ENCODE peak calls at places on chromosomes 2 and 18, in seven cellular contexts. B is HT1080; P is uterus; R is islet precursor cell; V is effector memory CD8-positive, alpha-beta T cell; U is HepG2; D is NCI-H524 treated with DMSO at 0.1 percent for 48 hours. W is an unnamed sample.

GRCh38 chr2:56682397-56682760 is 498.6 kb downstream of the CCDC85A start:
- DNase-seq in V (no peak), R (no peak), U (no peak), D (no peak), P (no peak), B (no peak), W (no peak)

GRCh38 chr2:28915939-28916338 is 21.5 kb downstream of the WDR43 start:
- DNase-seq in V (no peak), D (no peak), B (no peak), P (no peak), R (no peak), U (no peak), W (no peak)

GRCh38 chr2:218540015-218540414 is 28.1 kb downstream of the USP37 start:
- DNase-seq in R (no peak), V (no peak), P (no peak), D (no peak), B (no peak), U (no peak), W (no peak)

GRCh38 chr2:236826727-236827126 is 257.1 kb downstream of the ACKR3 start:
- DNase-seq in P (no peak), R (no peak), V (no peak), B (no peak), D (no peak), U (no peak), W (no peak)

GRCh38 chr2:32882911-32883810 is 63.6 kb upstream of the LTBP1 start:
- DNase-seq in V (no peak), B (no peak), D (no peak), P (no peak), R (peak; percentile 66), U (no peak), W (no peak)

GRCh38 chr2:236558999-236559978 is 10.3 kb upstream of the ACKR3 start:
- DNase-seq in B (no peak), D (no peak), U (no peak), V (no peak), P (no peak), R (no peak), W (no peak)

GRCh38 chr2:71609441-71609840 is 156.1 kb downstream of the DYSF start:
- DNase-seq in P (no peak), U (no peak), R (peak; percentile 51), B (no peak), V (no peak), D (no peak), W (no peak)

GRCh38 chr2:241272722-241273551 is 42.5 kb downstream of the HDLBP start:
- DNase-seq in B (no peak), P (peak; percentile 84), R (peak; percentile 71), U (no peak), D (no peak), V (peak; percentile 16), W (peak; percentile 26)

GRCh38 chr2:50895058-50895457 is 136.9 kb downstream of the NRXN1 start:
- DNase-seq in U (no peak), B (no peak), D (no peak), V (no peak), P (no peak), R (no peak), W (no peak)

GRCh38 chr18:37335337-37335736 is 230.3 kb downstream of the CELF4 start:
- DNase-seq in V (no peak), B (no peak), R (peak; percentile 78), P (no peak), D (no peak), U (no peak), W (no peak)

GRCh38 chr18:77249583-77250500 is at the start of gene GALR1:
- DNase-seq in U (no peak), V (no peak), P (no peak), R (no peak), B (no peak), D (no peak), W (no peak)

GRCh38 chr2:96396587-96396986 is 61.0 kb downstream of the NCAPH start:
- DNase-seq in R (no peak), B (no peak), D (no peak), V (no peak), P (no peak), U (no peak), W (no peak)

GRCh38 chr18:32042337-32042736 is 23.7 kb downstream of the RNF125 start:
- DNase-seq in P (no peak), V (no peak), B (no peak), R (no peak), D (no peak), U (no peak), W (no peak)